ENCODE peak calls at places on chromosomes 13 and 19, in seven cellular contexts. Q is right cardiac atrium, K is A673, L is tibial artery, O is sigmoid colon, F is adrenal gland, S is mammary epithelial cell. D is an unnamed sample.

GRCh38 chr13:99157046-99157445 is 43.6 kb upstream of the UBAC2 start:
- DNase-seq in Q (no peak), K (no peak), L (no peak), O (no peak), F (no peak), S (no peak), D (no peak)

GRCh38 chr13:50509771-50510441 is 333.6 kb downstream of the DLEU7 start:
- DNase-seq in Q (no peak), K (peak; percentile 34), L (no peak), O (no peak), F (no peak), S (no peak), D (no peak)

GRCh38 chr13:108360139-108360538 is 90.6 kb downstream of the TNFSF13B start:
- DNase-seq in Q (no peak), K (no peak), L (no peak), O (no peak), F (no peak), S (no peak), D (no peak)

GRCh38 chr13:45623516-45624090 is 8.1 kb upstream of the ERICH6B start:
- DNase-seq in Q (no peak), K (peak; percentile 57), L (no peak), O (no peak), F (no peak), S (no peak), D (no peak)

GRCh38 chr19:12973236-12973635 is 3.9 kb downstream of the DAND5 start:
- DNase-seq in Q (no peak), K (no peak), L (no peak), O (no peak), F (no peak), S (no peak), D (no peak)

GRCh38 chr13:51759240-51759639 is 44.7 kb downstream of the DHRS12 start:
- DNase-seq in Q (no peak), K (no peak), L (no peak), O (no peak), F (no peak), S (no peak), D (no peak)

GRCh38 chr13:97878421-97879375 is 74.8 kb upstream of the IPO5 start:
- DNase-seq in Q (no peak), K (no peak), L (no peak), O (no peak), F (no peak), S (no peak), D (no peak)

GRCh38 chr19:47756627-47756929 is 11.2 kb downstream of the NOP53 start:
- DNase-seq in Q (peak; percentile 49), K (no peak), L (no peak), O (no peak), F (no peak), S (no peak), D (no peak)

GRCh38 chr19:49677901-49678674 is 1.0 kb downstream of the PRMT1 start:
- DNase-seq in Q (peak; percentile 89), K (peak; percentile 89), L (peak; percentile 85), O (peak; percentile 82), F (peak; percentile 69), S (peak; percentile 77), D (peak; percentile 76)

GRCh38 chr19:44603201-44603945 is 10.0 kb upstream of the IGSF23 start:
- DNase-seq in Q (no peak), K (no peak), L (no peak), O (no peak), F (peak; percentile 28), S (no peak), D (no peak)

GRCh38 chr19:49019242-49019932 is 2.5 kb upstream of the LHB start:
- DNase-seq in Q (peak; percentile 89), K (peak; percentile 51), L (no peak), O (no peak), F (peak; percentile 50), S (peak; percentile 29), D (peak; percentile 77)

GRCh38 chr19:51441410-51442390 is 16.6 kb downstream of the SIGLEC8 start:
- DNase-seq in Q (no peak), K (no peak), L (no peak), O (peak; percentile 46), F (no peak), S (peak; percentile 58), D (no peak)

GRCh38 chr13:27130223-27131015 is 41.2 kb downstream of the USP12 start:
- DNase-seq in Q (no peak), K (no peak), L (no peak), O (no peak), F (peak; percentile 26), S (peak; percentile 44), D (no peak)

GRCh38 chr19:32387701-32388392 is 17.7 kb upstream of the DPY19L3 start:
- DNase-seq in Q (no peak), K (peak; percentile 6), L (peak; percentile 69), O (peak; percentile 76), F (no peak), S (no peak), D (no peak)

GRCh38 chr13:40341501-40341900 is 324.9 kb downstream of the FOXO1 start:
- DNase-seq in Q (no peak), K (no peak), L (no peak), O (no peak), F (no peak), S (no peak), D (no peak)

GRCh38 chr19:10361569-10362011 is 18.8 kb downstream of the TYK2 start:
- DNase-seq in Q (no peak), K (no peak), L (no peak), O (no peak), F (no peak), S (no peak), D (no peak)

GRCh38 chr13:32881074-32881791 is 135.0 kb upstream of the KL start:
- DNase-seq in Q (no peak), K (peak; percentile 67), L (no peak), O (no peak), F (peak; percentile 15), S (peak; percentile 35), D (no peak)

GRCh38 chr13:98189841-98190505 is 12.9 kb upstream of the RNF113B start:
- DNase-seq in Q (no peak), K (peak; percentile 37), L (no peak), O (no peak), F (no peak), S (no peak), D (peak; percentile 85)

GRCh38 chr13:78978381-78978998 is 319.5 kb upstream of the OBI1 start:
- DNase-seq in Q (no peak), K (peak; percentile 76), L (no peak), O (no peak), F (peak; percentile 21), S (peak; percentile 37), D (peak; percentile 47)

GRCh38 chr13:109737606-109738005 is 48.8 kb downstream of the IRS2 start:
- DNase-seq in Q (no peak), K (no peak), L (no peak), O (no peak), F (peak; percentile 65), S (peak; percentile 69), D (no peak)

GRCh38 chr19:19444694-19445155 is 39.2 kb downstream of the GATAD2A start:
- DNase-seq in Q (no peak), K (no peak), L (no peak), O (no peak), F (no peak), S (no peak), D (no peak)

DNA sequence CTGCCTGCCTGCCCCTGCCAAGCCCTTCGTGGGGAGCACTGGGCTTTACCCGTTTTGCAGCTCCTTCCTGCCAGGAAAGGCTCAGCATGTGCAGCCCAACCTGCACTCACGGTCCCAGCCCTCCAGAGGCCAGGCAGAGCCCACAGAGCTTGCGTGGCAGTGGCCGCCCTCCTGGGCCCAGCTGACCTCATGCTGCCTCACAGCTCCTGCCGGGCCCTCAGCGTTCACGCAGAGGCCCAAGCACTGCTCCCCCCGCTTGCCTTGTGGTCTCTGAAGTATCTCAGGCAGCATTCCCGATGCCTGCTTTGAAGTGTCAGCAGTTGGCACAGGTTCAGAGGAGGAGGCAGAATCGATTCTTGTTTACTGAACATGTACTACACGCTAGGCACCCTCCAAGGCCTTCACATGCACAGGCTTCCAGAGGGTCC is 32.5 kb downstream of the CAPN12 start:
- DNase-seq in Q (peak; percentile 79), K (no peak), L (peak; percentile 93), O (peak; percentile 90), F (peak; percentile 93), S (peak; percentile 83), D (no peak)
- H3K4me1 ChIP-seq in Q (peaks cover 50% of the 10 kb centered on the region), K (no peaks in the 10 kb centered on the region), L (peaks cover 82% of the 10 kb centered on the region), O (peaks cover 84% of the 10 kb centered on the region), F (peaks cover 63% of the 10 kb centered on the region), S (peaks cover 52% of the 10 kb centered on the region), D (peaks cover 63% of the 10 kb centered on the region)

DNA sequence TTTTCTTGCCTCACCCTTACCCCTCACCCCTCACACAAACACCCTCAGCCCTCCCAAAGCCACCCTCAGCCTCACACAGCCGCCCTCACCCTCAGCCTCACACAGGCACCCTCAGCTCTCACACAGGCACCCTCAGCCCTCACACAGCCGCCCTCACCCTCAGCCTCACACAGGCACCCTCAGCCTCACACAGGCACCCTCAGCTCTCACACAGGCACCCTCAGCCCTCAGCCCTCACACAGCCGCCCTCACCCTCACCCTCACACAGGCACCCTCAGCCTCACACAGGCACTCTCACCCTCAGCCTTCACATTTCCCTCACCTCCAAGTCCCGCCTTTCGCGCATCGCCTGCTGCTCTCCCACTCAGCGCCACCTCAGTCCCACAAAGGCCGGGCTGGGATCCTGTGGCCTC is 287 bp upstream of the ZSCAN22 start:
- DNase-seq in Q (peak; percentile 58), K (no peak), L (no peak), O (no peak), F (no peak), S (no peak), D (no peak)
- H3K27ac ChIP-seq in Q (peak overlapping the region; percentile 45), K (peak overlapping the region; percentile 72), L (peak overlapping the region; percentile 94), O (peak overlapping the region; percentile 91), F (peak overlapping the region; percentile 93), S (peak overlapping the region; percentile 65), D (no peak overlapping the region)

DNA sequence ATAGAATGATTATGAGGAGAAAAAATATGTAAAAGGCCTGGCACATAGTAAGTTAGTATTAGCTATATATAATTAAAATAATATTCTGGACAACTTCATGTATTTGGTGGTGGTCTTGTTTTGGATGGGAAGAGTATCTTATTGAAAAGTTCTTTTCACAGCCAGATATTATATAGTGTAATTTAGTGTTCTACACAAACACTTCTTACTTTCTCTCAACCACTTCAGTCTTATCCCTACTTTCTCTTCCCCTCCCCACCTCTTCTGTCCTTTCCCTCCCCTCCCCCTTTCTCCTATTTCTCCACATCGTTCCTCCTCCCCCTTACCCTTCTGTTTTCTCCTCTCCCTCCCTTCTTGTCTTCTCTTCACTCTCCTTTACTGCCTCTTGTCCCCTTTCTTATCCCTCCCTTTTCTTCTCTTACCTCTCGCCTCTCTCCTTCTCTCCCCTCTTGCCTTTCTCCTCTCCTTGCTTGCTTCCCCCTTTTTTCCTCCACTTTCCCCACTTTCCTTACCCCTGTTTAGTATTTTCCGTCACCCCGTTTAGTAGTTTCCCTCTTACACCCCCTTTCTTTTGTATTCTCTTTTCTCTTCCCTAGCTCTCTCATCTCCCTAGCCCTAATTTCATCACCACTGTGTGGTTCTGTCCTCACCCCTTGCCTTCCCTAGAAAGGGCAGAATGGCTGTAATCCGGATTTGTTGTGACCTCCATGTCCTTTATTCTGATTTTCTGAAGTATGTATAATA is 107.2 kb upstream of the MLNR start:
- DNase-seq in Q (no peak), K (peak; percentile 33), L (no peak), O (no peak), F (no peak), S (no peak), D (no peak)
- H3K4me3 ChIP-seq in Q (no peak overlapping the region), K (no peak overlapping the region), L (no peak overlapping the region), O (no peak overlapping the region), F (peak overlapping the region; percentile 21), S (peak overlapping the region; percentile 45), D (no peak overlapping the region)

DNA sequence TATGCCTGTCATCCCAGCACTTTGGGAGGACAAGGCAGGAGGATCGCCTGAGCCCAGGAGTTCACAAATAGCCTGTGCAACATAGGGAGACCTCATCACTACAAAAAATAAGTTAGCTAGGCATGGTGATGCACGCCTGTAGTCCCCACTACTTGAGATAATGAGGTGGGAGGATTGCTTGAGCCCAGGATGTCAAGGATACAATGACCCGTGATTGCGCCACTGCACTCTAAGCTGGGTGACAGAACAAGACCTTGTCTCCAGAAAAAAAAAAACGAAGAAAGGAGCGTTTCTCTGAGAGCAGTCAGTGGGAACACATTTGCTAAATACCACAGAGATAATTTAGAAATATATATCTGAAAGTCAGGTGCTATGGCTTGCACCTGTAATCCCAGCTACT is 11.9 kb downstream of the CDADC1 start:
- DNase-seq in Q (no peak), K (no peak), L (no peak), O (no peak), F (peak; percentile 72), S (no peak), D (no peak)
- H3K4me1 ChIP-seq in Q (no peaks in the 10 kb centered on the region), K (no peaks in the 10 kb centered on the region), L (no peaks in the 10 kb centered on the region), O (no peaks in the 10 kb centered on the region), F (peaks cover 8% of the 10 kb centered on the region), S (no peaks in the 10 kb centered on the region), D (no peaks in the 10 kb centered on the region)